ENCODE peak calls at places on chromosomes 12 and 14, in ten cellular contexts. One of them, this sample, is unnamed.

GRCh38 chr12:4816776-4817530 is 92.8 kb upstream of the KCNA1 start:
- DNase-seq in dorsolateral prefrontal cortex: no peak
- DNase-seq in hepatocyte: no peak
- DNase-seq in LNCaP clone FGC: no peak
- DNase-seq in OCI-LY7: no peak
- DNase-seq in aorta: no peak
- DNase-seq in A549: no peak
- DNase-seq in upper lobe of right lung: no peak
- DNase-seq in neural progenitor cell: no peak
- DNase-seq in DND-41: no peak
- DNase-seq in this sample: no peak

GRCh38 chr12:106348411-106348810 is 9.1 kb upstream of the POLR3B start:
- DNase-seq in LNCaP clone FGC: no peak
- DNase-seq in dorsolateral prefrontal cortex: no peak
- DNase-seq in upper lobe of right lung: no peak
- DNase-seq in A549: no peak
- DNase-seq in hepatocyte: no peak
- DNase-seq in DND-41: no peak
- DNase-seq in neural progenitor cell: no peak
- DNase-seq in OCI-LY7: no peak
- DNase-seq in aorta: no peak
- DNase-seq in this sample: no peak

GRCh38 chr12:65656156-65656885 is 168.0 kb upstream of the HMGA2 start:
- DNase-seq in A549: no peak
- DNase-seq in hepatocyte: no peak
- DNase-seq in neural progenitor cell: no peak
- DNase-seq in OCI-LY7: no peak
- DNase-seq in aorta: no peak
- DNase-seq in DND-41: no peak
- DNase-seq in dorsolateral prefrontal cortex: no peak
- DNase-seq in LNCaP clone FGC: no peak
- DNase-seq in upper lobe of right lung: no peak
- DNase-seq in this sample: no peak

GRCh38 chr14:100407376-100408102 is 84.4 kb downstream of the SLC25A47 start:
- DNase-seq in upper lobe of right lung: peak; percentile 32
- DNase-seq in DND-41: peak; percentile 54
- DNase-seq in neural progenitor cell: no peak
- DNase-seq in aorta: peak; percentile 59
- DNase-seq in OCI-LY7: no peak
- DNase-seq in hepatocyte: no peak
- DNase-seq in LNCaP clone FGC: no peak
- DNase-seq in A549: no peak
- DNase-seq in dorsolateral prefrontal cortex: no peak
- DNase-seq in this sample: no peak

GRCh38 chr14:32950584-32950983 is 11.9 kb downstream of the NPAS3 start:
- DNase-seq in hepatocyte: no peak
- DNase-seq in DND-41: no peak
- DNase-seq in aorta: no peak
- DNase-seq in LNCaP clone FGC: no peak
- DNase-seq in OCI-LY7: no peak
- DNase-seq in dorsolateral prefrontal cortex: no peak
- DNase-seq in neural progenitor cell: no peak
- DNase-seq in upper lobe of right lung: no peak
- DNase-seq in A549: no peak
- DNase-seq in this sample: peak; percentile 41

GRCh38 chr12:131783915-131784541 is 44.2 kb upstream of the MMP17 start:
- DNase-seq in dorsolateral prefrontal cortex: no peak
- DNase-seq in neural progenitor cell: no peak
- DNase-seq in OCI-LY7: no peak
- DNase-seq in hepatocyte: no peak
- DNase-seq in aorta: no peak
- DNase-seq in upper lobe of right lung: no peak
- DNase-seq in DND-41: no peak
- DNase-seq in LNCaP clone FGC: no peak
- DNase-seq in A549: peak; percentile 62
- DNase-seq in this sample: no peak

GRCh38 chr14:60862283-60862682 is 118.6 kb downstream of the TRMT5 start:
- DNase-seq in hepatocyte: peak; percentile 57
- DNase-seq in aorta: no peak
- DNase-seq in dorsolateral prefrontal cortex: no peak
- DNase-seq in A549: no peak
- DNase-seq in upper lobe of right lung: no peak
- DNase-seq in DND-41: no peak
- DNase-seq in LNCaP clone FGC: peak; percentile 97
- DNase-seq in OCI-LY7: no peak
- DNase-seq in neural progenitor cell: no peak
- DNase-seq in this sample: no peak

GRCh38 chr12:44002607-44003006 is 166.7 kb downstream of the TMEM117 start:
- DNase-seq in hepatocyte: no peak
- DNase-seq in LNCaP clone FGC: no peak
- DNase-seq in dorsolateral prefrontal cortex: no peak
- DNase-seq in A549: no peak
- DNase-seq in aorta: no peak
- DNase-seq in OCI-LY7: no peak
- DNase-seq in neural progenitor cell: no peak
- DNase-seq in upper lobe of right lung: no peak
- DNase-seq in DND-41: no peak
- DNase-seq in this sample: no peak

GRCh38 chr12:124559182-124560017 is 8.0 kb downstream of the NCOR2 start:
- DNase-seq in LNCaP clone FGC: no peak
- DNase-seq in upper lobe of right lung: no peak
- DNase-seq in aorta: peak; percentile 54
- DNase-seq in neural progenitor cell: no peak
- DNase-seq in A549: no peak
- DNase-seq in hepatocyte: no peak
- DNase-seq in OCI-LY7: no peak
- DNase-seq in DND-41: no peak
- DNase-seq in dorsolateral prefrontal cortex: no peak
- DNase-seq in this sample: no peak

GRCh38 chr14:88168498-88169165 is 154.4 kb downstream of the KCNK10 start:
- DNase-seq in upper lobe of right lung: no peak
- DNase-seq in OCI-LY7: peak; percentile 50
- DNase-seq in neural progenitor cell: peak; percentile 36
- DNase-seq in hepatocyte: peak; percentile 44
- DNase-seq in A549: peak; percentile 18
- DNase-seq in DND-41: peak; percentile 65
- DNase-seq in LNCaP clone FGC: no peak
- DNase-seq in aorta: no peak
- DNase-seq in dorsolateral prefrontal cortex: no peak
- DNase-seq in this sample: peak; percentile 35

GRCh38 chr14:91284791-91285548 is 40.5 kb upstream of the GPR68 start:
- DNase-seq in neural progenitor cell: no peak
- DNase-seq in hepatocyte: no peak
- DNase-seq in DND-41: no peak
- DNase-seq in upper lobe of right lung: no peak
- DNase-seq in LNCaP clone FGC: no peak
- DNase-seq in A549: no peak
- DNase-seq in aorta: no peak
- DNase-seq in dorsolateral prefrontal cortex: no peak
- DNase-seq in OCI-LY7: peak; percentile 85
- DNase-seq in this sample: no peak

GRCh38 chr12:54060975-54061778 is 7.5 kb downstream of the HOXC4 start:
- DNase-seq in LNCaP clone FGC: no peak
- DNase-seq in DND-41: no peak
- DNase-seq in OCI-LY7: no peak
- DNase-seq in hepatocyte: no peak
- DNase-seq in dorsolateral prefrontal cortex: no peak
- DNase-seq in neural progenitor cell: no peak
- DNase-seq in aorta: no peak
- DNase-seq in upper lobe of right lung: no peak
- DNase-seq in A549: no peak
- DNase-seq in this sample: no peak

GRCh38 chr12:103331643-103332042 is 164.1 kb downstream of the C12orf42 start:
- DNase-seq in LNCaP clone FGC: no peak
- DNase-seq in OCI-LY7: no peak
- DNase-seq in upper lobe of right lung: no peak
- DNase-seq in hepatocyte: no peak
- DNase-seq in dorsolateral prefrontal cortex: no peak
- DNase-seq in A549: no peak
- DNase-seq in DND-41: no peak
- DNase-seq in aorta: no peak
- DNase-seq in neural progenitor cell: no peak
- DNase-seq in this sample: no peak

GRCh38 chr14:96816281-96816680 is 19.1 kb downstream of the VRK1 start:
- DNase-seq in DND-41: no peak
- DNase-seq in dorsolateral prefrontal cortex: no peak
- DNase-seq in LNCaP clone FGC: no peak
- DNase-seq in A549: no peak
- DNase-seq in neural progenitor cell: no peak
- DNase-seq in aorta: no peak
- DNase-seq in OCI-LY7: no peak
- DNase-seq in upper lobe of right lung: no peak
- DNase-seq in hepatocyte: no peak
- DNase-seq in this sample: peak; percentile 45

GRCh38 chr12:105469182-105469581 is 138.7 kb downstream of the C12orf75 start:
- DNase-seq in LNCaP clone FGC: no peak
- DNase-seq in A549: no peak
- DNase-seq in aorta: no peak
- DNase-seq in OCI-LY7: no peak
- DNase-seq in neural progenitor cell: no peak
- DNase-seq in dorsolateral prefrontal cortex: no peak
- DNase-seq in DND-41: no peak
- DNase-seq in hepatocyte: no peak
- DNase-seq in upper lobe of right lung: no peak
- DNase-seq in this sample: no peak

GRCh38 chr12:92002673-92003382 is 142.8 kb downstream of the BTG1 start:
- DNase-seq in OCI-LY7: no peak
- DNase-seq in neural progenitor cell: no peak
- DNase-seq in A549: no peak
- DNase-seq in upper lobe of right lung: no peak
- DNase-seq in hepatocyte: peak; percentile 19
- DNase-seq in aorta: no peak
- DNase-seq in LNCaP clone FGC: no peak
- DNase-seq in DND-41: no peak
- DNase-seq in dorsolateral prefrontal cortex: no peak
- DNase-seq in this sample: no peak

DNA sequence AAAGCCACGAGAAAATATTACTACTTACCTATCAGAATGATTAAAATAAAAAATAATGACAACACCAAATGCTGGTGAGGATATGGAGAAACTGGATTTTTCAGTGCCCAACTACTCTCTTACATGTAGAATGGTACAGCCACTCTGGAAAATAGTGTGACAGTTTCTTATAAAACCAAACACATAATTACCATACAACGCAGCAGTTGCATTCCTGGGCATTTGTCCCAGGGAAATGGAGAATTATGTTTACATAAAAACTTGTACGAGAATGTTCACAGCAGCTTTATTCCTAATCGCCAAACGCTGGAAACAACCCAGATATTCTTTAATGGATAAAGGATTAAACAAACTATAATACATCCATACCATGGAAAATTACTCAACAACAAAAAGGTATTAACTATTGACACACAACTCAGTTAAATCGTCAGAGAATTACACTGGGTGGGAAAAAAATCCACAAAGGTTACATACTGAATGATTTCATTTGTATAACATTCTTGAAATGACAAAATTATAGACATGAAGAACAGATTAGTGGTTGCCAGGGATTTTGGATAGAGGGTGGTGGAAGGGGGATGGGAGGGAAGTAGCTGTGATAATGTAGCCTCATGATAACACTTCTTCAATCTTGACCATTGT is 35.4 kb downstream of the TAOK3 start:
- DNase-seq in hepatocyte: no peak
- DNase-seq in aorta: no peak
- DNase-seq in neural progenitor cell: no peak
- DNase-seq in OCI-LY7: no peak
- DNase-seq in upper lobe of right lung: no peak
- DNase-seq in dorsolateral prefrontal cortex: no peak
- DNase-seq in LNCaP clone FGC: peak; percentile 97
- DNase-seq in DND-41: no peak
- DNase-seq in A549: no peak
- DNase-seq in this sample: no peak
- H3K4me3 ChIP-seq in hepatocyte: no peak overlapping the region
- H3K4me3 ChIP-seq in aorta: no peak overlapping the region
- H3K4me3 ChIP-seq in neural progenitor cell: no peak overlapping the region
- H3K4me3 ChIP-seq in OCI-LY7: no peak overlapping the region
- H3K4me3 ChIP-seq in upper lobe of right lung: no peak overlapping the region
- H3K4me3 ChIP-seq in dorsolateral prefrontal cortex: no peak overlapping the region
- H3K4me3 ChIP-seq in LNCaP clone FGC: no peak overlapping the region
- H3K4me3 ChIP-seq in DND-41: no peak overlapping the region
- H3K4me3 ChIP-seq in A549: peak overlapping the region; percentile 4
- H3K4me3 ChIP-seq in this sample: no peak overlapping the region

GRCh38 chr12:119145367-119145766 is 33.4 kb upstream of the HSPB8 start:
- DNase-seq in LNCaP clone FGC: no peak
- DNase-seq in DND-41: no peak
- DNase-seq in aorta: no peak
- DNase-seq in OCI-LY7: no peak
- DNase-seq in A549: no peak
- DNase-seq in dorsolateral prefrontal cortex: no peak
- DNase-seq in upper lobe of right lung: no peak
- DNase-seq in neural progenitor cell: no peak
- DNase-seq in hepatocyte: no peak
- DNase-seq in this sample: no peak
- H3K4me3 ChIP-seq in LNCaP clone FGC: no peak overlapping the region
- H3K4me3 ChIP-seq in DND-41: no peak overlapping the region
- H3K4me3 ChIP-seq in aorta: no peak overlapping the region
- H3K4me3 ChIP-seq in OCI-LY7: no peak overlapping the region
- H3K4me3 ChIP-seq in A549: no peak overlapping the region
- H3K4me3 ChIP-seq in dorsolateral prefrontal cortex: no peak overlapping the region
- H3K4me3 ChIP-seq in upper lobe of right lung: no peak overlapping the region
- H3K4me3 ChIP-seq in neural progenitor cell: no peak overlapping the region
- H3K4me3 ChIP-seq in hepatocyte: no peak overlapping the region
- H3K4me3 ChIP-seq in this sample: no peak overlapping the region

DNA sequence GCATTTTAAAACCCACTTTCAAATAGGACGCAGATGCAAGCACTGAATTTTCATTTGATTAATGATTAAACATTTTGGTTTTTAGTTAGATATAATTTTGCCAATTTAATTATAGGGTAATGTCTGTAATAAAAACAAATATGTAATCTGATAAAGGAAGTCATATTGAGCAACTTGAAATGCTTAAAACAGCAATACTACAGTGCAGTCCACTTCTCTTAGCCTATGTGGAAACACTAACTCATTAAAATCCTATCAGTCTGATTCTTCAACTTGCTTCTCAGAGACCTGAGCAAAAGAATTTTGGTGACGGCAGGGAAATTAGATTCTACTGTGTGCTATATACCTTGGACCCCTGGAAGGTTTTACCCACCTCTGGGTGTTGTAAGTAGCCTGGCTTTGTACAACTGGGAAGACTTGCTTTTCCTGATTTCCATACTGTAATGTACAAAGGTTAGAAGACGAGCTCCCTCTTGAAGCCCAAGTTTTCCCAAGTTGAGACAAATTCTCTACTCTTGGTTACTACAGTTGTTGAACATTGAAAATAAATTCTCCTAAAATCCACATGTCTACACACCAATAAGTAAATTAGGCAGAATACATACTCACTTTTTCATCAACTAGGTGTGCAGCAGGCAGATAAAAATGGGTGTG is 4.2 kb downstream of the TRHDE start:
- DNase-seq in OCI-LY7: no peak
- DNase-seq in dorsolateral prefrontal cortex: no peak
- DNase-seq in hepatocyte: no peak
- DNase-seq in DND-41: no peak
- DNase-seq in aorta: no peak
- DNase-seq in LNCaP clone FGC: no peak
- DNase-seq in neural progenitor cell: no peak
- DNase-seq in A549: no peak
- DNase-seq in upper lobe of right lung: no peak
- DNase-seq in this sample: no peak
- H3K4me3 ChIP-seq in OCI-LY7: no peak overlapping the region
- H3K4me3 ChIP-seq in dorsolateral prefrontal cortex: peak overlapping the region; percentile 12
- H3K4me3 ChIP-seq in hepatocyte: no peak overlapping the region
- H3K4me3 ChIP-seq in DND-41: no peak overlapping the region
- H3K4me3 ChIP-seq in aorta: no peak overlapping the region
- H3K4me3 ChIP-seq in LNCaP clone FGC: no peak overlapping the region
- H3K4me3 ChIP-seq in neural progenitor cell: no peak overlapping the region
- H3K4me3 ChIP-seq in A549: no peak overlapping the region
- H3K4me3 ChIP-seq in upper lobe of right lung: no peak overlapping the region
- H3K4me3 ChIP-seq in this sample: no peak overlapping the region

GRCh38 chr12:94998322-94998721 is 5.2 kb downstream of the NDUFA12 start:
- DNase-seq in A549: no peak
- DNase-seq in dorsolateral prefrontal cortex: no peak
- DNase-seq in neural progenitor cell: no peak
- DNase-seq in hepatocyte: no peak
- DNase-seq in OCI-LY7: no peak
- DNase-seq in DND-41: no peak
- DNase-seq in LNCaP clone FGC: no peak
- DNase-seq in upper lobe of right lung: no peak
- DNase-seq in aorta: no peak
- DNase-seq in this sample: no peak
- H3K4me3 ChIP-seq in A549: no peak overlapping the region
- H3K4me3 ChIP-seq in dorsolateral prefrontal cortex: no peak overlapping the region
- H3K4me3 ChIP-seq in neural progenitor cell: no peak overlapping the region
- H3K4me3 ChIP-seq in hepatocyte: no peak overlapping the region
- H3K4me3 ChIP-seq in OCI-LY7: no peak overlapping the region
- H3K4me3 ChIP-seq in DND-41: no peak overlapping the region
- H3K4me3 ChIP-seq in LNCaP clone FGC: no peak overlapping the region
- H3K4me3 ChIP-seq in upper lobe of right lung: no peak overlapping the region
- H3K4me3 ChIP-seq in aorta: no peak overlapping the region
- H3K4me3 ChIP-seq in this sample: no peak overlapping the region